ENCODE peak calls at places on chromosome 5, in seven cellular contexts. O is body of pancreas, W is AG10803, Z is BJ, E is foreskin fibroblast, N is neural progenitor cell, M is brain microvascular endothelial cell. S is an unnamed sample.

GRCh38 chr5:176492431-176492830 is 44.2 kb downstream of the FAF2 start:
- DNase-seq in Z (no peak), W (peak; percentile 19), O (no peak), N (no peak), E (no peak), M (peak; percentile 3), S (no peak)

GRCh38 chr5:55629790-55630189 is 82.3 kb downstream of the SLC38A9 start:
- DNase-seq in M (no peak), N (no peak), E (peak; percentile 70), W (no peak), Z (no peak), O (no peak), S (no peak)

GRCh38 chr5:56763711-56764466 is 51.5 kb upstream of the MAP3K1 start:
- DNase-seq in E (peak; percentile 56), M (peak; percentile 46), Z (peak; percentile 42), O (peak; percentile 19), W (peak; percentile 36), N (no peak), S (peak; percentile 74)

GRCh38 chr5:158686240-158686639 is 413.5 kb downstream of the EBF1 start:
- DNase-seq in E (no peak), M (no peak), Z (no peak), N (no peak), W (no peak), O (no peak), S (no peak)

GRCh38 chr5:23026252-23027170 is 173.4 kb upstream of the CDH12 start:
- DNase-seq in E (peak; percentile 31), Z (no peak), N (no peak), O (no peak), M (no peak), W (no peak), S (no peak)

GRCh38 chr5:38465702-38466443 is 90.6 kb downstream of the LIFR start:
- DNase-seq in E (no peak), Z (no peak), O (no peak), W (no peak), M (no peak), N (no peak), S (no peak)

GRCh38 chr5:61817472-61818326 is 485.6 kb downstream of the ZSWIM6 start:
- DNase-seq in W (peak; percentile 54), N (peak; percentile 63), M (peak; percentile 26), E (peak; percentile 65), Z (no peak), O (peak; percentile 68), S (peak; percentile 68)

GRCh38 chr5:98402130-98402529 is 371.3 kb upstream of the RGMB start:
- DNase-seq in Z (no peak), E (no peak), O (no peak), N (no peak), W (no peak), M (no peak), S (no peak)

GRCh38 chr5:132485641-132486317 is 4.8 kb downstream of the IRF1 start:
- DNase-seq in E (no peak), W (no peak), N (no peak), Z (no peak), O (no peak), M (no peak), S (no peak)

GRCh38 chr5:32773944-32774343 is 62.8 kb downstream of the NPR3 start:
- DNase-seq in E (no peak), N (no peak), M (no peak), Z (no peak), O (no peak), W (no peak), S (no peak)

GRCh38 chr5:157217289-157218024 is 36.8 kb downstream of the ITK start:
- DNase-seq in Z (no peak), M (no peak), W (no peak), N (no peak), O (no peak), E (no peak), S (peak; percentile 19)

GRCh38 chr5:157167219-157167621 is 1.2 kb upstream of the GARIN3 start:
- DNase-seq in M (peak; percentile 72), Z (no peak), W (peak; percentile 75), O (no peak), N (peak; percentile 28), E (no peak), S (peak; percentile 47)

GRCh38 chr5:31934156-31934555 is 240.0 kb downstream of the GOLPH3 start:
- DNase-seq in E (no peak), Z (no peak), O (no peak), N (peak; percentile 86), W (no peak), M (no peak), S (peak; percentile 61)

GRCh38 chr5:81207009-81207408 is 26.1 kb upstream of the CKMT2 start:
- DNase-seq in W (peak; percentile 13), E (peak; percentile 45), M (peak; percentile 18), O (no peak), Z (no peak), N (peak; percentile 35), S (peak; percentile 51)

GRCh38 chr5:102554092-102554491 is 55.3 kb upstream of the SLCO6A1 start:
- DNase-seq in E (no peak), N (peak; percentile 30), O (no peak), M (no peak), Z (no peak), W (peak; percentile 16), S (peak; percentile 10)

GRCh38 chr5:20528471-20528870 is 540.5 kb upstream of the CDH18 start:
- DNase-seq in N (no peak), Z (no peak), M (no peak), O (no peak), E (no peak), W (no peak), S (no peak)

GRCh38 chr5:72144762-72145161 is 37.5 kb downstream of the MAP1B start:
- DNase-seq in E (no peak), W (no peak), N (no peak), Z (no peak), M (no peak), O (no peak), S (no peak)

GRCh38 chr5:175113947-175114346 is 330.0 kb downstream of the DRD1 start:
- DNase-seq in O (no peak), M (no peak), W (no peak), N (no peak), Z (no peak), E (no peak), S (no peak)

GRCh38 chr5:11760940-11761603 is 143.2 kb downstream of the CTNND2 start:
- DNase-seq in E (no peak), N (no peak), M (no peak), W (no peak), Z (no peak), O (peak; percentile 47), S (no peak)

GRCh38 chr5:151660616-151661015 is 26.1 kb downstream of the SPARC start:
- DNase-seq in N (no peak), O (no peak), M (peak; percentile 71), E (peak; percentile 83), Z (peak; percentile 51), W (peak; percentile 78), S (no peak)

GRCh38 chr5:174733091-174733690 is 8.8 kb downstream of the MSX2 start:
- DNase-seq in W (no peak), M (no peak), N (peak; percentile 52), O (no peak), E (no peak), Z (no peak), S (peak; percentile 75)

GRCh38 chr5:2191972-2192371 is 309.2 kb upstream of the IRX4 start:
- DNase-seq in O (no peak), Z (no peak), N (no peak), E (no peak), M (no peak), W (no peak), S (peak; percentile 14)

GRCh38 chr5:168042284-168043080 is 249.0 kb upstream of the WWC1 start:
- DNase-seq in O (no peak), E (no peak), W (no peak), M (no peak), Z (no peak), N (no peak), S (no peak)

GRCh38 chr5:17415282-17415681 is 82.7 kb upstream of the TAF11L2 start:
- DNase-seq in M (no peak), W (no peak), O (no peak), N (peak; percentile 81), E (no peak), Z (no peak), S (peak; percentile 67)

GRCh38 chr5:80255425-80255751 is 460 bp downstream of the SERINC5 start:
- DNase-seq in M (peak; percentile 49), W (peak; percentile 52), N (peak; percentile 80), O (peak; percentile 65), Z (no peak), E (peak; percentile 85), S (peak; percentile 63)

DNA sequence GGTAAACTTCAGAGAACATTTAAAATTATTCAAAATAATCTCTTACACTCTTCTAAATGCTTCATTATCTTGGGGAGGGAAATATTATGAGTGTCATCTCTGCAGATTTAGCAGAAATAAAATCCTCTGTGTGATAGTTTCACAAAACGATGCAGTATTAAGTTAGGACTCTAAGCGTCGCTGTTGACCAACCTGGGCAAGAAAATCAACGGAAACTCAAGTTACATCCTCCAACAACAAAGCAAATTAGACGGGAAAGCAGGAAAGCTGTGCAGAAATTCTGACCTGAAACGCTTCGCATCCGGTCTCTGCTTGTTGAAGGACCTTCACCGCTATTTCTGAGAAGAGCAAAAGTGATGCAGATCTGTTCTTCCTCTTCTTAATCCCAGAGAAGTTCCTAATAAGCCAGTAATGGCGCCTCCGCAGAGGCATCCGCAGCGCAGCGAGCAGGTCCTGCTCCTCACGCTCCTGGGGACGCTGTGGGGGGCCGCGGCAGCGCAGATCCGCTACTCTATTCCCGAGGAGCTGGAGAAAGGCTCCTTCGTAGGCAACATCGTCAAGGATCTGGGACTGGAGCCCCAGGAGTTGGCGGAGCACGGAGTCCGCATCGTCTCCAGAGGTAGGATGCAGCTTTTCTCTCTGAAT is at the start of gene PCDHGA6:
- DNase-seq in O (no peak), Z (no peak), N (no peak), W (peak; percentile 38), M (no peak), E (peak; percentile 73), S (no peak)
- H3K4me3 ChIP-seq in O (no peak within 1 kb of the TSS), Z (peak within 1 kb of the TSS; percentile 30), N (no peak within 1 kb of the TSS), W (peak within 1 kb of the TSS; percentile 56), M (peak within 1 kb of the TSS; percentile 43), E (peak within 1 kb of the TSS; percentile 43), S (no peak within 1 kb of the TSS)

GRCh38 chr5:53480474-53481353 is at the start of gene FST:
- DNase-seq in O (no peak), N (peak; percentile 88), Z (no peak), M (no peak), E (peak; percentile 79), W (no peak), S (peak; percentile 63)
- H3K4me3 ChIP-seq in O (peak within 1 kb of the TSS; percentile 21), N (peak within 1 kb of the TSS; percentile 75), Z (peak within 1 kb of the TSS; percentile 89), M (peak within 1 kb of the TSS; percentile 70), E (peak within 1 kb of the TSS; percentile 71), W (peak within 1 kb of the TSS; percentile 78), S (peak within 1 kb of the TSS; percentile 85)

GRCh38 chr5:64180661-64181343 is 15.2 kb downstream of the RNF180 start:
- DNase-seq in E (no peak), O (no peak), M (no peak), W (no peak), N (no peak), Z (no peak), S (peak; percentile 23)
- H3K4me3 ChIP-seq in E (no peak overlapping the region), O (no peak overlapping the region), M (no peak overlapping the region), W (no peak overlapping the region), N (no peak overlapping the region), Z (no peak overlapping the region), S (no peak overlapping the region)

DNA sequence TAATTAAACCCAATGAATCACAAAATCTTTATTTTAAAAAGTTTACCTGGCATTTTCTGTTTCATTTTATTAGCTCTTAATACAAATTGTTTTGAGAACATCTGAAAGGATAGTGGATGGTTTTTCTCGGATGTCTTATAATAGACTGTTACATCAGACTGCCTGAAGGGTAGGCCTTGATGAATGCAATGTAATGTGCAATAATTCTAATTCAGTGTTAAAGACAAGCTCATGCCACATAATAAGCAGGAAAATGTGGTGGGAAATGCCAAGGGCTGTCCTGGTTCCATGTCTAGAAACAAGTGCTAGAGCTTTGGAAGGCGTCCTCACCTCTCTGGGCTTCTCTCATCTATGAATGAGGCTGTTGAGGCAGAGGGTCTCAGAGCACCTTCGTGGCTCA is 148.1 kb downstream of the DEPDC1B start:
- DNase-seq in W (no peak), N (no peak), E (no peak), M (no peak), O (no peak), Z (no peak), S (no peak)
- H3K4me3 ChIP-seq in W (no peak overlapping the region), N (no peak overlapping the region), E (no peak overlapping the region), M (no peak overlapping the region), O (no peak overlapping the region), Z (no peak overlapping the region), S (no peak overlapping the region)

S was measured in mesendoderm.